ENCODE peak calls at places on chromosomes 11 and 22, in eight cellular contexts. W, O, P, B, J, H, C and S are unnamed samples.

GRCh38 chr22:35205956-35206355 is 51.3 kb upstream of the HMGXB4 start:
- DNase-seq in O (no peak), H (no peak), J (peak), C (no peak), B (no peak), W (peak), P (no peak), S (no peak)

GRCh38 chr22:32839776-32840571 is 38.5 kb downstream of the TIMP3 start:
- DNase-seq in J (no peak), B (no peak), P (no peak), O (no peak), H (no peak), W (no peak), C (peak), S (no peak)

GRCh38 chr11:13668957-13669521 is 571 bp downstream of the FAR1 start:
- DNase-seq in C (peak), W (peak), B (no peak), O (peak), J (peak), P (peak), H (peak), S (peak)

GRCh38 chr11:110989734-110990133 is 255.8 kb upstream of the POU2AF2 start:
- DNase-seq in O (peak), H (no peak), W (no peak), B (no peak), J (peak), C (peak), P (no peak), S (peak)

GRCh38 chr11:93073508-93074280 is 104.2 kb downstream of the MTNR1B start:
- DNase-seq in B (no peak), W (peak), P (no peak), J (no peak), O (no peak), H (no peak), C (no peak), S (no peak)

GRCh38 chr22:47275479-47276218 is 513.2 kb downstream of the TBC1D22A start:
- DNase-seq in C (no peak), P (peak), B (no peak), J (peak), O (no peak), H (no peak), W (no peak), S (peak)

GRCh38 chr11:37571248-37571647 is 973.2 kb upstream of the RAG2 start:
- DNase-seq in C (no peak), B (no peak), J (no peak), O (no peak), W (no peak), H (no peak), P (no peak), S (no peak)

GRCh38 chr22:36325163-36326031 is 62.4 kb downstream of the MYH9 start:
- DNase-seq in B (peak), C (peak), J (peak), W (no peak), H (peak), P (no peak), O (peak), S (peak)

GRCh38 chr22:23064381-23065068 is 5.8 kb upstream of the GNAZ start:
- DNase-seq in B (peak), H (no peak), C (no peak), O (no peak), J (no peak), W (no peak), P (peak), S (no peak)

GRCh38 chr11:34027516-34028406 is 23.8 kb upstream of the CAPRIN1 start:
- DNase-seq in H (peak), O (no peak), C (no peak), W (no peak), P (no peak), J (no peak), B (no peak), S (no peak)

GRCh38 chr11:25981998-25982397 is 349.9 kb upstream of the ANO3 start:
- DNase-seq in P (peak), W (peak), B (no peak), O (peak), C (peak), J (peak), H (peak), S (peak)

GRCh38 chr11:10294289-10294953 is 402 bp upstream of the SBF2 start:
- DNase-seq in W (peak), J (peak), H (no peak), B (peak), C (peak), P (peak), O (peak), S (peak)

GRCh38 chr11:93740802-93741093 is 547 bp downstream of the TAF1D start:
- DNase-seq in H (peak), W (peak), C (peak), P (peak), O (peak), J (peak), B (peak), S (peak)

GRCh38 chr11:119723243-119723951 is 5.6 kb downstream of the NECTIN1 start:
- DNase-seq in W (no peak), C (no peak), B (no peak), H (no peak), P (no peak), J (no peak), O (no peak), S (no peak)

GRCh38 chr11:118234833-118235232 is 10.0 kb upstream of the JAML start:
- DNase-seq in J (no peak), O (no peak), C (no peak), H (no peak), W (no peak), P (no peak), B (no peak), S (no peak)

GRCh38 chr22:42376721-42377177 is 55.5 kb downstream of the NFAM1 start:
- DNase-seq in O (peak), P (no peak), W (peak), B (peak), J (peak), C (peak), H (no peak), S (peak)

GRCh38 chr11:35021589-35021988 is 105.2 kb downstream of the PDHX start:
- DNase-seq in B (no peak), H (no peak), O (no peak), W (no peak), C (no peak), J (no peak), P (no peak), S (no peak)

GRCh38 chr11:12995211-12995610 is 13.9 kb upstream of the RASSF10 start:
- DNase-seq in J (peak), W (no peak), P (no peak), H (no peak), O (peak), C (peak), B (no peak), S (peak)

GRCh38 chr11:121929581-121929980 is 186.4 kb downstream of the BLID start:
- DNase-seq in O (peak), H (peak), W (peak), P (no peak), B (no peak), C (peak), J (peak), S (peak)

GRCh38 chr11:93089474-93090102 is 108.2 kb downstream of the SLC36A4 start:
- DNase-seq in C (peak), H (peak), P (peak), J (peak), O (peak), B (no peak), W (peak), S (peak)

GRCh38 chr22:17919276-17920144 is 104.9 kb downstream of the MICAL3 start:
- DNase-seq in B (no peak), C (no peak), W (peak), J (no peak), H (no peak), P (no peak), O (no peak), S (no peak)

GRCh38 chr11:61817471-61818202 is 834 bp upstream of the FADS1 start:
- DNase-seq in O (no peak), B (no peak), H (no peak), J (no peak), P (no peak), C (no peak), W (no peak), S (no peak)

GRCh38 chr11:114197799-114198500 is 98.2 kb upstream of the NNMT start:
- DNase-seq in O (peak), W (no peak), P (no peak), C (peak), B (peak), J (peak), H (no peak), S (peak)

GRCh38 chr11:17556999-17557398 is 9.9 kb downstream of the OTOG start:
- DNase-seq in C (no peak), J (no peak), P (no peak), H (no peak), W (no peak), B (peak), O (no peak), S (no peak)

GRCh38 chr11:55658031-55658573 is 3.9 kb upstream of the OR4C6 start:
- DNase-seq in J (no peak), P (no peak), H (no peak), C (no peak), W (no peak), O (no peak), B (no peak), S (no peak)

GRCh38 chr11:68338041-68338800 is 25.8 kb downstream of the LRP5 start:
- DNase-seq in W (no peak), B (peak), C (peak), J (peak), P (no peak), H (no peak), O (peak), S (peak)

GRCh38 chr11:66617148-66617814 is 851 bp downstream of the RBM14 start:
- DNase-seq in H (no peak), P (no peak), C (peak), J (peak), W (peak), B (peak), O (peak), S (no peak)

GRCh38 chr22:44129614-44129976 is 51.1 kb upstream of the PARVG start:
- DNase-seq in P (peak), J (peak), W (no peak), O (peak), H (no peak), C (peak), B (peak), S (peak)

GRCh38 chr11:33207408-33207985 is 46.2 kb upstream of the CSTF3 start:
- DNase-seq in C (peak), J (peak), O (no peak), H (no peak), B (no peak), W (no peak), P (no peak), S (peak)

GRCh38 chr11:70191495-70192140 is 11.5 kb upstream of the FADD start:
- DNase-seq in C (peak), O (peak), P (peak), W (peak), J (peak), H (peak), B (peak), S (peak)

GRCh38 chr11:106231591-106231990 is 154.1 kb downstream of the AASDHPPT start:
- DNase-seq in O (peak), J (peak), W (no peak), B (no peak), C (peak), H (peak), P (peak), S (peak)

GRCh38 chr11:78768947-78769346 is 194.3 kb upstream of the NARS2 start:
- DNase-seq in P (no peak), O (peak), B (no peak), J (no peak), C (no peak), H (no peak), W (no peak), S (no peak)

GRCh38 chr11:2775083-2775625 is 75.4 kb upstream of the KCNQ1OT1 start:
- DNase-seq in B (peak), H (no peak), J (no peak), O (no peak), C (no peak), P (peak), W (no peak), S (no peak)

GRCh38 chr11:769887-770641 is 7.2 kb downstream of the GATD1 start:
- DNase-seq in B (no peak), P (no peak), O (no peak), C (no peak), H (no peak), W (no peak), J (no peak), S (no peak)